ENCODE peak calls at places on chromosomes 7 and 10, in five cellular contexts. J is stimulated activated CD4-positive, alpha-beta T cell treated with anti-CD3 and anti-CD28 coated beads, Interleukin-4, amount 100 ng/mL, for 24 hours; G is RCC 7860; U is cardiac muscle cell; M is stimulated activated naive CD8-positive, alpha-beta T cell treated with anti-CD3 and anti-CD28 coated beads, Interleukin-15, Interleukin-2, amounts not matched to agents 100 U/mL and 50 U/mL, for 24 hours. Z is an unnamed sample.

GRCh38 chr10:24519950-24520349 is 203.7 kb downstream of the ARHGAP21 start:
- DNase-seq in U (no peak), G (no peak), J (peak; percentile 13), M (peak; percentile 32), Z (no peak)

GRCh38 chr7:80361948-80362347 is 149.9 kb downstream of the GNAT3 start:
- DNase-seq in J (no peak), U (no peak), G (no peak), M (no peak), Z (peak; percentile 45)

GRCh38 chr10:42943025-42943818 is 133.6 kb upstream of the RET start:
- DNase-seq in U (no peak), G (no peak), M (no peak), J (no peak), Z (no peak)

GRCh38 chr10:27158421-27158820 is 3.3 kb downstream of the MASTL start:
- DNase-seq in U (no peak), J (no peak), M (no peak), G (no peak), Z (no peak)

GRCh38 chr7:36232971-36233550 is 80.0 kb downstream of the EEPD1 start:
- DNase-seq in G (no peak), M (no peak), J (no peak), U (no peak), Z (no peak)

GRCh38 chr7:15938153-15938552 is 251.7 kb upstream of the MEOX2 start:
- DNase-seq in J (no peak), M (no peak), G (no peak), U (no peak), Z (no peak)

GRCh38 chr10:93893646-93894515 is at the start of gene SLC35G1:
- DNase-seq in J (peak; percentile 66), U (peak; percentile 77), G (peak; percentile 48), M (peak; percentile 78), Z (peak; percentile 63)

GRCh38 chr7:27914409-27914808 is 174.4 kb downstream of the TAX1BP1 start:
- DNase-seq in G (no peak), U (no peak), J (no peak), M (no peak), Z (no peak)

GRCh38 chr10:84007482-84007881 is 131.8 kb upstream of the GHITM start:
- DNase-seq in U (no peak), G (no peak), J (no peak), M (no peak), Z (no peak)

GRCh38 chr7:90626011-90626410 is 29.9 kb downstream of the CDK14 start:
- DNase-seq in M (no peak), U (peak; percentile 76), J (no peak), G (no peak), Z (peak; percentile 52)

GRCh38 chr10:16832351-16833080 is 15.3 kb upstream of the RSU1 start:
- DNase-seq in G (peak; percentile 70), U (peak; percentile 93), J (no peak), M (no peak), Z (peak; percentile 90)

GRCh38 chr10:80081026-80081425 is 2.6 kb downstream of the TMEM254 start:
- DNase-seq in J (no peak), U (no peak), G (no peak), M (no peak), Z (no peak)

GRCh38 chr7:100641860-100642533 is 645 bp upstream of the TFR2 start:
- DNase-seq in J (no peak), M (no peak), G (no peak), U (no peak), Z (no peak)

GRCh38 chr7:44051611-44052220 is 7.2 kb downstream of the DBNL start:
- DNase-seq in G (no peak), U (no peak), J (no peak), M (no peak), Z (no peak)

GRCh38 chr10:123558651-123559050 is 107.5 kb upstream of the GPR26 start:
- DNase-seq in M (no peak), U (no peak), G (no peak), J (no peak), Z (no peak)

GRCh38 chr10:75105576-75106197 is 5.8 kb upstream of the SAMD8 start:
- DNase-seq in J (no peak), M (no peak), U (no peak), G (no peak), Z (no peak)